ENCODE peak calls at places on chromosomes 6 and 20, in seven cellular contexts. N, A, G, C, O, P and K are unnamed samples.

GRCh38 chr20:57076202-57076651 is 190.2 kb downstream of the BMP7 start:
- DNase-seq in N (no peak), A (no peak), G (no peak), C (no peak), O (peak; percentile 75), P (no peak), K (no peak)

GRCh38 chr6:131383421-131384411 is 189.3 kb upstream of the ARG1 start:
- DNase-seq in N (no peak), A (no peak), G (no peak), C (no peak), O (no peak), P (no peak), K (peak; percentile 16)

GRCh38 chr6:136656121-136656520 is 105.9 kb upstream of the MAP7 start:
- DNase-seq in N (no peak), A (no peak), G (no peak), C (no peak), O (no peak), P (no peak), K (no peak)

GRCh38 chr6:158056804-158057203 is 75.1 kb downstream of the SYNJ2 start:
- DNase-seq in N (no peak), A (no peak), G (no peak), C (peak; percentile 16), O (no peak), P (no peak), K (no peak)

GRCh38 chr6:15577550-15578171 is 85.2 kb downstream of the DTNBP1 start:
- DNase-seq in N (no peak), A (no peak), G (no peak), C (no peak), O (no peak), P (no peak), K (no peak)

GRCh38 chr20:46784450-46785127 is 75.1 kb downstream of the SLC2A10 start:
- DNase-seq in N (peak; percentile 0), A (no peak), G (no peak), C (no peak), O (no peak), P (no peak), K (no peak)

GRCh38 chr6:2037230-2037926 is 208.0 kb downstream of the GMDS start:
- DNase-seq in N (peak; percentile 46), A (no peak), G (no peak), C (no peak), O (no peak), P (no peak), K (peak; percentile 46)

GRCh38 chr6:21111399-21111725 is 482.2 kb upstream of the SOX4 start:
- DNase-seq in N (peak; percentile 78), A (no peak), G (no peak), C (no peak), O (no peak), P (no peak), K (no peak)